ENCODE peak calls at places on chromosomes 16 and 17, in four cellular contexts. One of them, this sample, is unnamed.

GRCh38 chr17:80422276-80422675 is 7.3 kb downstream of the ENDOV start:
- DNase-seq in HEK293T: no peak
- DNase-seq in GM23248: no peak
- DNase-seq in cardiac septum: no peak
- DNase-seq in this sample: no peak

GRCh38 chr17:49438885-49439284 is 24.2 kb upstream of the PHB1 start:
- DNase-seq in HEK293T: no peak
- DNase-seq in GM23248: no peak
- DNase-seq in cardiac septum: no peak
- DNase-seq in this sample: no peak

GRCh38 chr17:39813631-39814030 is 50.5 kb downstream of the IKZF3 start:
- DNase-seq in HEK293T: no peak
- DNase-seq in GM23248: no peak
- DNase-seq in cardiac septum: no peak
- DNase-seq in this sample: no peak

GRCh38 chr16:19860146-19861030 is 24.3 kb downstream of the GPRC5B start:
- DNase-seq in GM23248: no peak
- DNase-seq in HEK293T: no peak
- DNase-seq in cardiac septum: no peak
- DNase-seq in this sample: no peak

GRCh38 chr16:5907544-5907943 is 809.9 kb upstream of the EEF2KMT start:
- DNase-seq in GM23248: no peak
- DNase-seq in HEK293T: no peak
- DNase-seq in cardiac septum: no peak
- DNase-seq in this sample: no peak

GRCh38 chr16:84524346-84524920 is 20.0 kb upstream of the MEAK7 start:
- DNase-seq in HEK293T: no peak
- DNase-seq in GM23248: no peak
- DNase-seq in cardiac septum: no peak
- DNase-seq in this sample: no peak

GRCh38 chr16:84434800-84435199 is 66.5 kb downstream of the ATP2C2 start:
- DNase-seq in HEK293T: no peak
- DNase-seq in cardiac septum: no peak
- DNase-seq in GM23248: no peak
- DNase-seq in this sample: no peak

GRCh38 chr16:47461598-47462266 is 601 bp downstream of the PHKB start:
- DNase-seq in cardiac septum: no peak
- DNase-seq in GM23248: peak
- DNase-seq in HEK293T: peak
- DNase-seq in this sample: peak

GRCh38 chr17:59707971-59708425 is 544 bp downstream of the VMP1 start:
- DNase-seq in cardiac septum: no peak
- DNase-seq in GM23248: no peak
- DNase-seq in HEK293T: peak
- DNase-seq in this sample: peak

GRCh38 chr17:77901476-77901875 is 57.0 kb upstream of the TNRC6C start:
- DNase-seq in cardiac septum: no peak
- DNase-seq in GM23248: no peak
- DNase-seq in HEK293T: no peak
- DNase-seq in this sample: no peak

GRCh38 chr17:72386619-72387237 is 265.9 kb downstream of the SOX9 start:
- DNase-seq in cardiac septum: no peak
- DNase-seq in GM23248: no peak
- DNase-seq in HEK293T: no peak
- DNase-seq in this sample: no peak

GRCh38 chr16:86044241-86044671 is 145.3 kb downstream of the IRF8 start:
- DNase-seq in GM23248: peak
- DNase-seq in HEK293T: peak
- DNase-seq in cardiac septum: peak
- DNase-seq in this sample: peak

GRCh38 chr17:49629447-49629846 is 48.5 kb downstream of the SPOP start:
- DNase-seq in cardiac septum: no peak
- DNase-seq in GM23248: no peak
- DNase-seq in HEK293T: no peak
- DNase-seq in this sample: peak

GRCh38 chr17:43396491-43397060 is 2.2 kb upstream of the ARL4D start:
- DNase-seq in HEK293T: no peak
- DNase-seq in GM23248: no peak
- DNase-seq in cardiac septum: no peak
- DNase-seq in this sample: no peak

GRCh38 chr16:85613609-85614337 is 651 bp downstream of the GSE1 start:
- DNase-seq in GM23248: peak
- DNase-seq in HEK293T: peak
- DNase-seq in cardiac septum: no peak
- DNase-seq in this sample: peak

This sample was measured in cardiac muscle cell.